ENCODE peak calls at places on chromosomes 6 and 20, in five cellular contexts. T, S, P, L and J are unnamed samples.

GRCh38 chr6:28474441-28475219 is 31.3 kb upstream of the ZSCAN23 start:
- DNase-seq in P (peak; percentile 38), S (no peak), T (no peak), L (no peak), J (peak; percentile 85)

GRCh38 chr6:56683882-56684281 is 41.2 kb upstream of the DST start:
- DNase-seq in P (peak; percentile 40), T (no peak), S (peak; percentile 69), L (no peak), J (peak; percentile 89)

GRCh38 chr6:167687035-167687720 is 139.5 kb upstream of the AFDN start:
- DNase-seq in T (no peak), P (no peak), L (no peak), S (no peak), J (no peak)

GRCh38 chr6:2432258-2432657 is 186.9 kb upstream of the GMDS start:
- DNase-seq in P (no peak), T (no peak), S (no peak), L (no peak), J (peak; percentile 79)

GRCh38 chr6:112665114-112665513 is 318.0 kb downstream of the RFPL4B start:
- DNase-seq in T (no peak), S (no peak), L (no peak), P (no peak), J (no peak)

GRCh38 chr6:102742033-102742432 is 1348.5 kb downstream of the GRIK2 start:
- DNase-seq in P (no peak), T (no peak), S (no peak), L (no peak), J (no peak)

GRCh38 chr6:142802124-142802523 is 142.9 kb downstream of the HIVEP2 start:
- DNase-seq in L (no peak), S (no peak), P (peak; percentile 59), T (no peak), J (peak; percentile 91)

GRCh38 chr20:49043000-49043399 is 3.1 kb upstream of the CSE1L start:
- DNase-seq in S (no peak), L (no peak), P (no peak), T (no peak), J (no peak)

GRCh38 chr20:46592580-46593362 is 42.3 kb upstream of the OCSTAMP start:
- DNase-seq in L (no peak), S (no peak), P (no peak), T (no peak), J (no peak)

GRCh38 chr6:3809515-3809891 is 39.7 kb upstream of the FAM50B start:
- DNase-seq in L (no peak), S (no peak), P (no peak), T (no peak), J (no peak)

GRCh38 chr6:3808189-3808588 is 41.0 kb upstream of the FAM50B start:
- DNase-seq in S (no peak), T (no peak), P (no peak), L (no peak), J (no peak)

GRCh38 chr6:3809982-3810381 is 39.2 kb upstream of the FAM50B start:
- DNase-seq in T (no peak), L (no peak), P (no peak), S (no peak), J (no peak)

GRCh38 chr6:3811191-3811590 is 38.0 kb upstream of the FAM50B start:
- DNase-seq in L (no peak), P (no peak), T (no peak), S (no peak), J (no peak)

GRCh38 chr6:3808759-3809514 is 40.2 kb upstream of the FAM50B start:
- DNase-seq in L (no peak), P (peak; percentile 85), T (no peak), S (peak; percentile 54), J (peak; percentile 84)
- H3K4me3 ChIP-seq in L (no peak overlapping the region), P (no peak overlapping the region), T (no peak overlapping the region), S (no peak overlapping the region), J (no peak overlapping the region)

GRCh38 chr6:158912591-158912990 is 87.4 kb downstream of the RSPH3 start:
- DNase-seq in S (no peak), T (no peak), L (no peak), P (no peak), J (no peak)

GRCh38 chr6:158909938-158910337 is 90.1 kb downstream of the RSPH3 start:
- DNase-seq in T (no peak), S (no peak), P (no peak), L (no peak), J (no peak)

GRCh38 chr6:158911746-158912158 is 88.2 kb downstream of the RSPH3 start:
- DNase-seq in S (no peak), T (no peak), P (no peak), L (peak; percentile 14), J (no peak)

GRCh38 chr6:158908596-158908995 is 89.4 kb upstream of the EZR start:
- DNase-seq in T (no peak), S (no peak), L (no peak), P (no peak), J (no peak)

GRCh38 chr6:158910484-158911075 is 89.4 kb downstream of the RSPH3 start:
- DNase-seq in S (peak; percentile 35), L (no peak), T (no peak), P (no peak), J (no peak)
- H3K4me3 ChIP-seq in S (no peak overlapping the region), L (peak overlapping the region; percentile 33), T (no peak overlapping the region), P (no peak overlapping the region), J (no peak overlapping the region)

DNA sequence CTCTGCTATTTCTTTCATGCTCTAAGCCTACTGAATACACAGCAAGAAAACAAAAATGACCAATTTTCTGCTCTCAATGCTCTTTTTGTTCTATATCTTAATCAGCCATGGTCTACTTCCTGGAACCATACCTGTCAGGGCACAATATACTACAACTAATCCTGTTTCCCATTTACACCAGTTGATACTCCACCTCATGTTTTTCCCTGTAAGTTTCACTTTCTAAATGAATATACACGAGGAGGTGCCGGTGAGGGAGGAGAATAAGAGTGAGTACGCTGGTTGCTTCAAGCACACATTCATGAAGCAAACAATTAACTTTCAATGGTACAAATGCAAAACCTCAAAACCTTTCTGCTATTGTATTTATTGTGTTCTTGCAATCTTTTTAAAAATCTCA is 443.1 kb upstream of the ID4 start:
- DNase-seq in P (no peak), S (no peak), L (no peak), T (no peak), J (no peak)
- H3K4me3 ChIP-seq in P (no peak overlapping the region), S (no peak overlapping the region), L (no peak overlapping the region), T (no peak overlapping the region), J (no peak overlapping the region)

DNA sequence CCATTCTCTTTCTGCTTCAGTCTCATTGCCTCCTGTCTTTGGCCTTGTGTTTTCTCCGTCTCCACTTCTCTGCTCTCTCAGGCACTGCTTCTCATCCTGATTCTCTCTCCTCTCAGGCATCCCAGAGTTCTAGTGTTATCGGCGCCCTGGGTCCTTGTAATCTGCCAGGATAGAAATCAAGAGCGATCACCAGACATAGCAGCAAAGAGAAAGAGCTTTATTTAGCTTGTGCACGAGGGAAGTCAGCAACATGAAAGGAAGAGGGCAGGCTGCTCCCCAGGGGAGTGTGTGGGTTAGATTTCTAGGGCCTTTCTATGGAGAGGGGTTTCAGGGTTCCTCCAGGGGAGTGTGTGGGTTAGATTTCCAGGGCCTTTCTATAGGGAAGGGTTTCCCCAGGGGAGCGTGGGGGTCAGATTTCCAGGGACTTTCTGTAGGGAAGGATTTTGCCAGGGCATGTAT is 32.5 kb downstream of the SUN5 start:
- DNase-seq in T (no peak), S (no peak), L (no peak), P (no peak), J (no peak)
- H3K4me3 ChIP-seq in T (no peak overlapping the region), S (no peak overlapping the region), L (peak overlapping the region; percentile 42), P (no peak overlapping the region), J (no peak overlapping the region)

GRCh38 chr6:11380549-11380948 is 148.1 kb upstream of the NEDD9 start:
- DNase-seq in L (no peak), P (no peak), S (no peak), T (no peak), J (no peak)
- H3K4me3 ChIP-seq in L (no peak overlapping the region), P (no peak overlapping the region), S (no peak overlapping the region), T (no peak overlapping the region), J (no peak overlapping the region)

DNA sequence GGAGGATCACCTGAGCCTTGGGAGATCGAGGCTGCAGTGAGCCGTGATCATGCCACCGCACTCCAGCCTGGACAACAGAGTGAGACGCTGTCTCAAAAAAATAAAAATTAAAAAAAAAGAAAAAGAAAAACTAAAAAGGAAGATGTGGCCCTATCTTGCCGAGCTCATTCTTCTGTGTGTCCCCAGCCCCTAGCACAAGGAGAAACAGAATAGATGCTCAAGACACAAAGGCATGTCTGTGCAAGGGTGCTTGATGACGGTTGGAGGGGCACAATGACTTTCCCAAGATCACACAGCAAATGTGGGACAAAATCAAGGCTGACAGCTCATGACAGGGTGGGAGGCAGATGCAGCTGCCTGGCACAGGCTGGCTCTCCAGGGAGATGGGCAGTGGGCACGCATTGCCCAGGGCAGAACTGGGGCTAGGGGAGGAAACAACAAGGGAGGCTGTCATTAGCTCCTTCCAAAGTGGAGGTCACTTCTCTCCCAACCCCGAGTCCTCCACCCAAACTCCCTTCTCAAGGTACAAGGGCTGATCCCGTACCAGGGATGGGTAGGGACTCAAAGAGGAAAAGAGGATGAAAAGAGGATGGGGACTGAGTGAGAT is 775 bp upstream of the NRSN2 start:
- DNase-seq in L (no peak), P (no peak), S (no peak), T (no peak), J (no peak)
- H3K4me3 ChIP-seq in L (no peak overlapping the region), P (peak overlapping the region; percentile 66), S (peak overlapping the region; percentile 95), T (peak overlapping the region; percentile 63), J (peak overlapping the region; percentile 84)

GRCh38 chr6:7201732-7202541 is 94.2 kb downstream of the RREB1 start:
- DNase-seq in L (no peak), P (no peak), S (no peak), T (no peak), J (no peak)
- H3K4me3 ChIP-seq in L (no peak overlapping the region), P (no peak overlapping the region), S (no peak overlapping the region), T (no peak overlapping the region), J (no peak overlapping the region)